ENCODE peak calls at places on chromosomes 16 and 17, in ten cellular contexts. One of them, this sample, is unnamed.

GRCh38 chr16:64983983-64984382 is 137.9 kb downstream of the CDH11 start:
- DNase-seq in H1: peak
- DNase-seq in HCT116: no peak
- DNase-seq in stomach: no peak
- DNase-seq in prostate gland: no peak
- DNase-seq in transverse colon: no peak
- DNase-seq in endothelial cell of umbilical vein: peak
- DNase-seq in upper lobe of left lung: no peak
- DNase-seq in breast epithelium: no peak
- DNase-seq in esophagus muscularis mucosa: no peak
- DNase-seq in this sample: no peak

GRCh38 chr17:74810699-74811485 is 34.7 kb upstream of the NAT9 start:
- DNase-seq in H1: no peak
- DNase-seq in HCT116: no peak
- DNase-seq in stomach: no peak
- DNase-seq in prostate gland: no peak
- DNase-seq in transverse colon: no peak
- DNase-seq in endothelial cell of umbilical vein: no peak
- DNase-seq in upper lobe of left lung: no peak
- DNase-seq in breast epithelium: no peak
- DNase-seq in esophagus muscularis mucosa: no peak
- DNase-seq in this sample: no peak

GRCh38 chr16:81636298-81636960 is 142.7 kb upstream of the PLCG2 start:
- DNase-seq in H1: no peak
- DNase-seq in HCT116: no peak
- DNase-seq in stomach: no peak
- DNase-seq in prostate gland: no peak
- DNase-seq in transverse colon: no peak
- DNase-seq in endothelial cell of umbilical vein: no peak
- DNase-seq in upper lobe of left lung: no peak
- DNase-seq in breast epithelium: no peak
- DNase-seq in esophagus muscularis mucosa: no peak
- DNase-seq in this sample: no peak

GRCh38 chr17:81556175-81556691 is 4.1 kb upstream of the FAAP100 start:
- DNase-seq in H1: no peak
- DNase-seq in HCT116: no peak
- DNase-seq in stomach: no peak
- DNase-seq in prostate gland: no peak
- DNase-seq in transverse colon: no peak
- DNase-seq in endothelial cell of umbilical vein: no peak
- DNase-seq in upper lobe of left lung: no peak
- DNase-seq in breast epithelium: no peak
- DNase-seq in esophagus muscularis mucosa: no peak
- DNase-seq in this sample: no peak

GRCh38 chr17:71975998-71976649 is 144.7 kb upstream of the SOX9 start:
- DNase-seq in H1: no peak
- DNase-seq in HCT116: no peak
- DNase-seq in stomach: peak
- DNase-seq in prostate gland: peak
- DNase-seq in transverse colon: peak
- DNase-seq in endothelial cell of umbilical vein: no peak
- DNase-seq in upper lobe of left lung: no peak
- DNase-seq in breast epithelium: peak
- DNase-seq in esophagus muscularis mucosa: peak
- DNase-seq in this sample: no peak

GRCh38 chr17:72030067-72030899 is 90.5 kb upstream of the SOX9 start:
- DNase-seq in H1: peak
- DNase-seq in HCT116: no peak
- DNase-seq in stomach: peak
- DNase-seq in prostate gland: no peak
- DNase-seq in transverse colon: peak
- DNase-seq in endothelial cell of umbilical vein: no peak
- DNase-seq in upper lobe of left lung: no peak
- DNase-seq in breast epithelium: no peak
- DNase-seq in esophagus muscularis mucosa: no peak
- DNase-seq in this sample: no peak

GRCh38 chr16:20385844-20386832 is 18.4 kb downstream of the PDILT start:
- DNase-seq in H1: peak
- DNase-seq in HCT116: peak
- DNase-seq in stomach: peak
- DNase-seq in prostate gland: peak
- DNase-seq in transverse colon: peak
- DNase-seq in endothelial cell of umbilical vein: peak
- DNase-seq in upper lobe of left lung: peak
- DNase-seq in breast epithelium: peak
- DNase-seq in esophagus muscularis mucosa: no peak
- DNase-seq in this sample: peak

GRCh38 chr17:1577186-1577585 is 14.6 kb upstream of the PITPNA start:
- DNase-seq in H1: no peak
- DNase-seq in HCT116: no peak
- DNase-seq in stomach: peak
- DNase-seq in prostate gland: peak
- DNase-seq in transverse colon: peak
- DNase-seq in endothelial cell of umbilical vein: peak
- DNase-seq in upper lobe of left lung: peak
- DNase-seq in breast epithelium: peak
- DNase-seq in esophagus muscularis mucosa: peak
- DNase-seq in this sample: peak

GRCh38 chr17:21679256-21680146 is 12.8 kb upstream of the KCNJ18 start:
- DNase-seq in H1: no peak
- DNase-seq in HCT116: no peak
- DNase-seq in stomach: no peak
- DNase-seq in prostate gland: no peak
- DNase-seq in transverse colon: no peak
- DNase-seq in endothelial cell of umbilical vein: no peak
- DNase-seq in upper lobe of left lung: peak
- DNase-seq in breast epithelium: peak
- DNase-seq in esophagus muscularis mucosa: no peak
- DNase-seq in this sample: peak

GRCh38 chr16:11208916-11209665 is 46.9 kb downstream of the SOCS1 start:
- DNase-seq in H1: no peak
- DNase-seq in HCT116: no peak
- DNase-seq in stomach: no peak
- DNase-seq in prostate gland: no peak
- DNase-seq in transverse colon: no peak
- DNase-seq in endothelial cell of umbilical vein: no peak
- DNase-seq in upper lobe of left lung: no peak
- DNase-seq in breast epithelium: no peak
- DNase-seq in esophagus muscularis mucosa: no peak
- DNase-seq in this sample: no peak

GRCh38 chr17:36812762-36813161 is 124.5 kb upstream of the LHX1 start:
- DNase-seq in H1: no peak
- DNase-seq in HCT116: no peak
- DNase-seq in stomach: no peak
- DNase-seq in prostate gland: no peak
- DNase-seq in transverse colon: no peak
- DNase-seq in endothelial cell of umbilical vein: peak
- DNase-seq in upper lobe of left lung: no peak
- DNase-seq in breast epithelium: no peak
- DNase-seq in esophagus muscularis mucosa: no peak
- DNase-seq in this sample: no peak

GRCh38 chr16:86556576-86556975 is 1.5 kb upstream of the MTHFSD start:
- DNase-seq in H1: no peak
- DNase-seq in HCT116: no peak
- DNase-seq in stomach: no peak
- DNase-seq in prostate gland: no peak
- DNase-seq in transverse colon: no peak
- DNase-seq in endothelial cell of umbilical vein: no peak
- DNase-seq in upper lobe of left lung: no peak
- DNase-seq in breast epithelium: no peak
- DNase-seq in esophagus muscularis mucosa: no peak
- DNase-seq in this sample: no peak

GRCh38 chr17:49549311-49549605 is 26.4 kb upstream of the NXPH3 start:
- DNase-seq in H1: no peak
- DNase-seq in HCT116: no peak
- DNase-seq in stomach: no peak
- DNase-seq in prostate gland: no peak
- DNase-seq in transverse colon: no peak
- DNase-seq in endothelial cell of umbilical vein: no peak
- DNase-seq in upper lobe of left lung: no peak
- DNase-seq in breast epithelium: no peak
- DNase-seq in esophagus muscularis mucosa: no peak
- DNase-seq in this sample: peak

GRCh38 chr17:38705523-38705802 is 390 bp downstream of the MLLT6 start:
- DNase-seq in H1: no peak
- DNase-seq in HCT116: no peak
- DNase-seq in stomach: no peak
- DNase-seq in prostate gland: no peak
- DNase-seq in transverse colon: no peak
- DNase-seq in endothelial cell of umbilical vein: no peak
- DNase-seq in upper lobe of left lung: peak
- DNase-seq in breast epithelium: no peak
- DNase-seq in esophagus muscularis mucosa: no peak
- DNase-seq in this sample: no peak

GRCh38 chr17:82116246-82116645 is 18.2 kb upstream of the FASN start:
- DNase-seq in H1: no peak
- DNase-seq in HCT116: no peak
- DNase-seq in stomach: no peak
- DNase-seq in prostate gland: no peak
- DNase-seq in transverse colon: no peak
- DNase-seq in endothelial cell of umbilical vein: no peak
- DNase-seq in upper lobe of left lung: no peak
- DNase-seq in breast epithelium: no peak
- DNase-seq in esophagus muscularis mucosa: no peak
- DNase-seq in this sample: no peak

GRCh38 chr16:19005561-19006445 is 22.1 kb downstream of the TMC7 start:
- DNase-seq in H1: peak
- DNase-seq in HCT116: peak
- DNase-seq in stomach: peak
- DNase-seq in prostate gland: no peak
- DNase-seq in transverse colon: peak
- DNase-seq in endothelial cell of umbilical vein: peak
- DNase-seq in upper lobe of left lung: no peak
- DNase-seq in breast epithelium: no peak
- DNase-seq in esophagus muscularis mucosa: no peak
- DNase-seq in this sample: peak

GRCh38 chr16:87874639-87875472 is 5.5 kb upstream of the SLC7A5 start:
- DNase-seq in H1: peak
- DNase-seq in HCT116: no peak
- DNase-seq in stomach: no peak
- DNase-seq in prostate gland: no peak
- DNase-seq in transverse colon: no peak
- DNase-seq in endothelial cell of umbilical vein: no peak
- DNase-seq in upper lobe of left lung: no peak
- DNase-seq in breast epithelium: no peak
- DNase-seq in esophagus muscularis mucosa: no peak
- DNase-seq in this sample: no peak

GRCh38 chr16:67161595-67162058 is 1.9 kb downstream of the FBXL8 start:
- DNase-seq in H1: peak
- DNase-seq in HCT116: no peak
- DNase-seq in stomach: no peak
- DNase-seq in prostate gland: peak
- DNase-seq in transverse colon: no peak
- DNase-seq in endothelial cell of umbilical vein: no peak
- DNase-seq in upper lobe of left lung: peak
- DNase-seq in breast epithelium: no peak
- DNase-seq in esophagus muscularis mucosa: no peak
- DNase-seq in this sample: peak

GRCh38 chr16:67156146-67156844 is 3.4 kb downstream of the TRADD start:
- DNase-seq in H1: no peak
- DNase-seq in HCT116: no peak
- DNase-seq in stomach: no peak
- DNase-seq in prostate gland: no peak
- DNase-seq in transverse colon: no peak
- DNase-seq in endothelial cell of umbilical vein: no peak
- DNase-seq in upper lobe of left lung: no peak
- DNase-seq in breast epithelium: no peak
- DNase-seq in esophagus muscularis mucosa: no peak
- DNase-seq in this sample: peak

GRCh38 chr16:67157106-67157748 is 2.5 kb downstream of the TRADD start:
- DNase-seq in H1: no peak
- DNase-seq in HCT116: no peak
- DNase-seq in stomach: no peak
- DNase-seq in prostate gland: no peak
- DNase-seq in transverse colon: no peak
- DNase-seq in endothelial cell of umbilical vein: no peak
- DNase-seq in upper lobe of left lung: no peak
- DNase-seq in breast epithelium: no peak
- DNase-seq in esophagus muscularis mucosa: no peak
- DNase-seq in this sample: no peak

GRCh38 chr16:67157892-67158635 is 1.6 kb downstream of the TRADD start:
- DNase-seq in H1: no peak
- DNase-seq in HCT116: no peak
- DNase-seq in stomach: no peak
- DNase-seq in prostate gland: no peak
- DNase-seq in transverse colon: no peak
- DNase-seq in endothelial cell of umbilical vein: no peak
- DNase-seq in upper lobe of left lung: no peak
- DNase-seq in breast epithelium: no peak
- DNase-seq in esophagus muscularis mucosa: no peak
- DNase-seq in this sample: peak

GRCh38 chr16:67158637-67159600 is 790 bp downstream of the TRADD start:
- DNase-seq in H1: peak
- DNase-seq in HCT116: no peak
- DNase-seq in stomach: peak
- DNase-seq in prostate gland: no peak
- DNase-seq in transverse colon: peak
- DNase-seq in endothelial cell of umbilical vein: no peak
- DNase-seq in upper lobe of left lung: peak
- DNase-seq in breast epithelium: no peak
- DNase-seq in esophagus muscularis mucosa: no peak
- DNase-seq in this sample: peak
- TF ChIP-seq POLR2A in H1: no peak
- TF ChIP-seq POLR2A in HCT116: no peak
- TF ChIP-seq POLR2A in stomach: no peak
- TF ChIP-seq POLR2A in prostate gland: peak
- TF ChIP-seq POLR2A in transverse colon: no peak
- TF ChIP-seq POLR2A in endothelial cell of umbilical vein: no peak
- TF ChIP-seq POLR2A in upper lobe of left lung: no peak
- TF ChIP-seq POLR2A in breast epithelium: no peak
- TF ChIP-seq POLR2A in esophagus muscularis mucosa: no peak
- TF ChIP-seq POLR2A in this sample: no peak

GRCh38 chr16:80369559-80369958 is 171.2 kb upstream of the DYNLRB2 start:
- DNase-seq in H1: peak
- DNase-seq in HCT116: no peak
- DNase-seq in stomach: peak
- DNase-seq in prostate gland: peak
- DNase-seq in transverse colon: peak
- DNase-seq in endothelial cell of umbilical vein: peak
- DNase-seq in upper lobe of left lung: no peak
- DNase-seq in breast epithelium: no peak
- DNase-seq in esophagus muscularis mucosa: peak
- DNase-seq in this sample: no peak
- TF ChIP-seq CTCF in H1: peak
- TF ChIP-seq CTCF in HCT116: no peak
- TF ChIP-seq CTCF in stomach: no peak
- TF ChIP-seq CTCF in prostate gland: peak
- TF ChIP-seq CTCF in transverse colon: peak
- TF ChIP-seq CTCF in endothelial cell of umbilical vein: peak
- TF ChIP-seq CTCF in upper lobe of left lung: peak
- TF ChIP-seq CTCF in breast epithelium: peak
- TF ChIP-seq CTCF in esophagus muscularis mucosa: peak
- TF ChIP-seq CTCF in this sample: no peak

GRCh38 chr17:40333781-40334453 is 24.9 kb downstream of the RARA start:
- DNase-seq in H1: no peak
- DNase-seq in HCT116: no peak
- DNase-seq in stomach: no peak
- DNase-seq in prostate gland: no peak
- DNase-seq in transverse colon: no peak
- DNase-seq in endothelial cell of umbilical vein: no peak
- DNase-seq in upper lobe of left lung: no peak
- DNase-seq in breast epithelium: no peak
- DNase-seq in esophagus muscularis mucosa: no peak
- DNase-seq in this sample: no peak
- TF ChIP-seq POLR2AphosphoS5 in H1: no peak
- TF ChIP-seq POLR2AphosphoS5 in HCT116: no peak
- TF ChIP-seq POLR2AphosphoS5 in stomach: no peak
- TF ChIP-seq POLR2AphosphoS5 in prostate gland: no peak
- TF ChIP-seq POLR2AphosphoS5 in transverse colon: no peak
- TF ChIP-seq POLR2AphosphoS5 in endothelial cell of umbilical vein: no peak
- TF ChIP-seq POLR2AphosphoS5 in upper lobe of left lung: peak
- TF ChIP-seq POLR2AphosphoS5 in breast epithelium: no peak
- TF ChIP-seq POLR2AphosphoS5 in esophagus muscularis mucosa: no peak
- TF ChIP-seq POLR2AphosphoS5 in this sample: peak

GRCh38 chr17:67500261-67500660 is 123.2 kb downstream of the PITPNC1 start:
- DNase-seq in H1: no peak
- DNase-seq in HCT116: no peak
- DNase-seq in stomach: no peak
- DNase-seq in prostate gland: no peak
- DNase-seq in transverse colon: no peak
- DNase-seq in endothelial cell of umbilical vein: no peak
- DNase-seq in upper lobe of left lung: no peak
- DNase-seq in breast epithelium: no peak
- DNase-seq in esophagus muscularis mucosa: no peak
- DNase-seq in this sample: no peak
- TF ChIP-seq POLR2A in H1: no peak
- TF ChIP-seq POLR2A in HCT116: no peak
- TF ChIP-seq POLR2A in stomach: no peak
- TF ChIP-seq POLR2A in prostate gland: no peak
- TF ChIP-seq POLR2A in transverse colon: no peak
- TF ChIP-seq POLR2A in endothelial cell of umbilical vein: no peak
- TF ChIP-seq POLR2A in upper lobe of left lung: no peak
- TF ChIP-seq POLR2A in breast epithelium: no peak
- TF ChIP-seq POLR2A in esophagus muscularis mucosa: no peak
- TF ChIP-seq POLR2A in this sample: no peak